ENCODE peak calls at places on chromosomes 12 and 14, in eight cellular contexts. U is tibial nerve, E is PC-3, A is GM23338, T is tibial artery, S is endothelial cell of umbilical vein, B is psoas muscle, V is OCI-LY7. Z is an unnamed sample. For H3K4me1, the result is how much of the 10 kb centered on the place peaks cover.

GRCh38 chr14:106308839-106309389 is 782.5 kb downstream of the TMEM121 start:
- DNase-seq in B (no peak), V (peak), A (peak), T (no peak), S (no peak), U (no peak), E (no peak), Z (peak)

GRCh38 chr12:102249073-102249854 is 51.6 kb upstream of the PMCH start:
- DNase-seq in U (no peak), A (no peak), V (no peak), E (peak), S (peak), B (no peak), T (no peak), Z (no peak)

GRCh38 chr12:3795096-3795799 is 42.3 kb upstream of the CRACR2A start:
- DNase-seq in U (no peak), A (no peak), B (no peak), T (no peak), E (no peak), S (no peak), V (no peak), Z (no peak)

GRCh38 chr12:76863811-76864210 is 15.0 kb downstream of the CSRP2 start:
- DNase-seq in B (no peak), E (no peak), A (no peak), T (no peak), V (no peak), U (no peak), S (no peak), Z (no peak)

GRCh38 chr14:104968153-104968527 is 10.0 kb downstream of the AHNAK2 start:
- DNase-seq in V (no peak), E (peak), U (peak), T (peak), B (peak), S (peak), A (peak), Z (no peak)

GRCh38 chr12:105427883-105428282 is 97.4 kb downstream of the C12orf75 start:
- DNase-seq in B (no peak), E (peak), S (peak), V (no peak), U (no peak), T (no peak), A (no peak), Z (no peak)

GRCh38 chr12:104304261-104305004 is 894 bp downstream of the EID3 start:
- DNase-seq in B (no peak), T (no peak), E (no peak), V (no peak), S (no peak), A (no peak), U (no peak), Z (no peak)

GRCh38 chr12:63450821-63451220 is 217.5 kb downstream of the DPY19L2 start:
- DNase-seq in A (no peak), B (no peak), S (no peak), V (no peak), U (no peak), T (no peak), E (no peak), Z (no peak)

GRCh38 chr14:75469606-75470237 is 41.9 kb downstream of the JDP2 start:
- DNase-seq in V (no peak), T (peak), A (no peak), S (no peak), E (peak), U (no peak), B (no peak), Z (no peak)

GRCh38 chr14:81219821-81220487 is 805 bp downstream of the GTF2A1 start:
- DNase-seq in U (no peak), A (peak), B (peak), T (peak), E (peak), S (no peak), V (peak), Z (peak)

GRCh38 chr14:45089813-45090212 is 5.9 kb downstream of the PRPF39 start:
- DNase-seq in B (no peak), U (no peak), S (no peak), T (no peak), V (no peak), E (peak), A (no peak), Z (no peak)

GRCh38 chr12:11209098-11209497 is 22.4 kb upstream of the TAS2R42 start:
- DNase-seq in B (no peak), U (no peak), S (no peak), E (no peak), A (peak), V (no peak), T (no peak), Z (no peak)

GRCh38 chr12:25824729-25825128 is 133.8 kb upstream of the RASSF8 start:
- DNase-seq in E (no peak), U (peak), B (no peak), A (no peak), T (no peak), V (no peak), S (no peak), Z (no peak)

GRCh38 chr12:52702338-52702737 is 986 bp downstream of the KRT77 start:
- DNase-seq in S (no peak), V (no peak), T (no peak), E (no peak), A (no peak), U (no peak), B (no peak), Z (no peak)

GRCh38 chr12:108783446-108783845 is 52.1 kb upstream of the CORO1C start:
- DNase-seq in A (no peak), U (no peak), E (no peak), B (no peak), S (no peak), V (no peak), T (no peak), Z (no peak)

GRCh38 chr12:111437816-111438454 is 32.2 kb downstream of the SH2B3 start:
- DNase-seq in U (peak), V (no peak), E (peak), S (peak), T (peak), A (no peak), B (no peak), Z (no peak)

GRCh38 chr12:108367436-108367835 is 28.3 kb upstream of the CMKLR1 start:
- DNase-seq in A (no peak), B (no peak), T (peak), V (no peak), U (peak), E (no peak), S (no peak), Z (no peak)

GRCh38 chr12:10301103-10301502 is 6.6 kb upstream of the KLRD1 start:
- DNase-seq in V (no peak), U (no peak), E (peak), A (no peak), S (no peak), B (no peak), T (no peak), Z (no peak)

GRCh38 chr12:25723286-25723685 is 170.2 kb upstream of the LMNTD1 start:
- DNase-seq in S (no peak), B (no peak), V (no peak), T (no peak), A (no peak), U (no peak), E (no peak), Z (no peak)

GRCh38 chr12:102169922-102170698 is 27.5 kb downstream of the PMCH start:
- DNase-seq in U (peak), S (peak), A (peak), T (no peak), B (no peak), E (peak), V (peak), Z (no peak)

GRCh38 chr12:76007640-76008039 is 23.9 kb downstream of the PHLDA1 start:
- DNase-seq in U (no peak), T (no peak), E (no peak), S (no peak), B (no peak), A (peak), V (no peak), Z (no peak)

GRCh38 chr12:42759622-42760273 is 170.2 kb upstream of the PRICKLE1 start:
- DNase-seq in B (peak), V (no peak), A (no peak), S (no peak), T (peak), E (peak), U (peak), Z (no peak)

GRCh38 chr14:75343914-75344313 is 65.3 kb downstream of the FOS start:
- DNase-seq in U (no peak), T (no peak), S (no peak), E (no peak), A (no peak), B (no peak), V (no peak), Z (no peak)

GRCh38 chr14:93764211-93764659 is 24.1 kb downstream of the PRIMA1 start:
- DNase-seq in B (no peak), V (no peak), E (peak), T (peak), U (no peak), A (no peak), S (no peak), Z (no peak)

GRCh38 chr12:108890208-108890607 is 10.3 kb downstream of the DAO start:
- DNase-seq in B (no peak), A (peak), V (peak), S (peak), T (no peak), U (no peak), E (peak), Z (no peak)

GRCh38 chr12:24903305-24904088 is 45.4 kb downstream of the BCAT1 start:
- DNase-seq in E (no peak), S (peak), A (no peak), T (no peak), V (no peak), B (no peak), U (no peak), Z (no peak)

GRCh38 chr12:122421263-122421814 is 1.1 kb downstream of the CLIP1 start:
- DNase-seq in A (no peak), U (no peak), S (no peak), T (peak), E (peak), B (no peak), V (peak), Z (no peak)

GRCh38 chr14:92960706-92961566 is 38.0 kb downstream of the CHGA start:
- DNase-seq in E (peak), V (no peak), A (no peak), T (no peak), U (no peak), B (peak), S (no peak), Z (no peak)

GRCh38 chr12:121095544-121096198 is 37.0 kb upstream of the P2RX7 start:
- DNase-seq in S (peak), E (peak), U (peak), V (peak), B (peak), T (peak), A (peak), Z (peak)

GRCh38 chr14:76193696-76194095 is 42.0 kb downstream of the GPATCH2L start:
- DNase-seq in V (no peak), U (no peak), E (peak), B (no peak), A (no peak), S (no peak), T (no peak), Z (no peak)

GRCh38 chr14:33198684-33199083 is 260.0 kb downstream of the NPAS3 start:
- DNase-seq in A (no peak), V (no peak), U (no peak), S (no peak), B (no peak), E (no peak), T (no peak), Z (no peak)

GRCh38 chr12:4978737-4979136 is 64.9 kb upstream of the KCNA5 start:
- DNase-seq in E (peak), T (no peak), S (no peak), B (no peak), V (no peak), U (no peak), A (no peak), Z (no peak)

GRCh38 chr14:22671622-22672021 is 27.5 kb upstream of the OR6J1 start:
- DNase-seq in U (no peak), E (no peak), V (no peak), T (no peak), S (no peak), A (no peak), B (no peak), Z (no peak)

GRCh38 chr14:28012629-28013415 is 753.8 kb upstream of the FOXG1 start:
- DNase-seq in A (peak), T (no peak), E (peak), S (no peak), U (no peak), V (no peak), B (no peak), Z (no peak)

DNA sequence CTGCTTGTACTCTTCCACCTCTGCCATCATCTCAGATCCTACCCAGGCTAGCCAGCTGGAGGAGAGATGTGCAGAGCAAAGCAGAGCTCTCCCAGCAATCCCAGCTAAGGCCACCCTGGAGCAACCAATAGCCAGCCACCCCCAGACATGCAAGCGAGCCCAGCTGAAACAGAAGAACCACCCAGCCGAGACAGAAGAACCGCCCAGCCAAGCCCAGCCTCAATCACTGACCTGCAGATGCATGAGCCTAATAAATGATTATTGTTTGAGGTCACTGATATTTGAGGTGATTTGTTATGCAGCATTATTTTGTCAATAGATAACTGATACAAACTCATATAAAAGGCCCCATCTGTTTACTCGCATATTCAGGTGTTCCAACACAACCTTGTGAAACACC is 106.3 kb downstream of the SCARB1 start:
- DNase-seq in V (no peak), S (no peak), A (no peak), B (no peak), T (no peak), U (no peak), E (no peak), Z (no peak)
- H3K4me1 ChIP-seq in V (under half), S (under half), A (under half), B (under half), T (under half), U (half or more), E (under half), Z (under half)

GRCh38 chr12:93794738-93795137 is 117.6 kb downstream of the CRADD start:
- DNase-seq in U (no peak), A (no peak), V (no peak), S (no peak), T (no peak), B (no peak), E (no peak), Z (no peak)
- H3K4me1 ChIP-seq in U (under half), A (under half), V (under half), S (under half), T (under half), B (under half), E (under half), Z (under half)

DNA sequence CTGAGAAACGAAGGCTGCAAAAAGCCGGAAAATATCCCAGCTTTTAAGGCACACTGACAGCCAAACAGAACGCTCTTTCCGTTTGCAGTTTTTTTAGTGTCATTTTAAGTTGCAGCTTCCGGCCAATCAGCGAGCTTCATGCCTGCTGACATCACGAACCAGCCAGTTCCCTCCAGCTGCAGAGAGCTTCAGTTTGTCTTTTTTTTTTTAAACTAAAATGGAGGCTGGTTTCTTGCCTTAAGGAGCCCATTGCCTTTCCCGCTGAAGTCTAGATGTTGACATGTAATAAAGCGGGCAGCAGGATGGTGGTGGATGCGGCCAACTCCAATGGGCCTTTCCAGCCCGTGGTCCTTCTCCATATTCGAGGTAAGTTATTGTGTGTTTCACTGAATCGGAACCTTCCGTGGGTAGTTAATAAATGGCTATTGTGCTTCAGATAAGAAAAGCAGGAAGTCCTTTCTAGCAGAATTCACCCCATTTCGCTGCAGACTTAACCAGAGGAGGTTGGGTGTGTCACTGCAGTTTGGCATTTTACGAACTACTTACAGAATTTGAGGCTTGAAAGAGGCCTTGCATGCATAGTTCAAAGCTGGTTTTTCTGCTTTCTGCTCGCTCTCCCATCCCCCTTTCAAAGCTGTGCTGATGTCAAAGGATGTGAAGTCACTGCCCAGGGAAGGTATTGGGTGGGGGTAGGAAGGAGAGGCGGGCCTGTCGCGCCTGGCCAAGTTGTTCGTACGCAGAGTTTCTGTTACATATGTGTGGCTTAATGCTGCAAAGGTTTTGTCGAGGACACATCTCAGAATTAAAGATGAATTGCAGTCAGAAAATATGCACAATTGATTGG is 48.4 kb downstream of the PPP2R5C start:
- DNase-seq in U (peak), E (peak), T (peak), V (peak), S (peak), B (peak), A (peak), Z (peak)
- H3K4me1 ChIP-seq in U (half or more), E (half or more), T (under half), V (half or more), S (under half), B (under half), A (under half), Z (under half)

DNA sequence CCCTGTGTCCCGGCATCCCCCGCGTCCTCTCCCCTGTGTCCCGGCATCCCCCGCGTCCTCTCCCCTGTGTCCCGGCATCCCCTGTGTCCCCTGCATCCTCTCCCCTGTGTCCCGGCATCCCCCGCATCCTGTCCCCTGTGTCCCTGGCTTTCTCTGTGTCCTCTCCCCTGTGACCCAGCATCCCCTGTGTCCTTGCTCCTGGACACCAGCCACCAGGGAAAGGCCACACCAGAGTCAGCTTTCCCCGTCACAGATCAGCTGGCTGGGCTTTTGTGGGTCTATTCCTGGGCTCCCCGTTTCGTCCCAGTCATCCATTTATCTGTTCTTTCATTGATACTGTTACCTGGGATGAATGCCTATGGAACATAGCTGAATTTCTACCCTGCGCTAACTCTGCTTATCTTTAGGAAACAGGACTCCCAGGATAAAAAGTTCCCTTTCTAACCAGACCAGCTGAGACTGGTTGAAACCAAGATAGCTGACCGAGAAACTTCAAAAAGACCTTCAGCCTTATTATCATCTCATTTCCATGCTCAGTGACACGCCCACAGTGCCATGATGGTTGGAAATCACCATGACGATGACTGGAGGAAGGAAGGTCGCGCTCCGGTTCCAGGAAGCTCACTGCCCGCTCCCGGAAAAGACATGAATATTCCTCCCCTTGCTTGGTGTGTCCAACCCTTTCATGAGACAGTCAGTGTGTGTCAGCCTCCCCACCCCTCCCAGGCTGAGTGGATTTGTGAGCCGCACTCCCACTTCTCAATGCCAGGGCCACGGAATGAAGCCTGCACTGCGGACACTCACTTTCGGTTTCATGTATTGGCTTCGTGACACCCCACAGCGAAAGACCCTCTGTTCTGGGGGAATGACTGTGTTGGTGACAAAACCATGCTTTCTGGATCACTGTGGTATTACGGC is 276.4 kb upstream of the SFSWAP start:
- DNase-seq in V (no peak), A (no peak), S (no peak), T (peak), U (no peak), B (no peak), E (no peak), Z (no peak)
- H3K4me1 ChIP-seq in V (under half), A (under half), S (under half), T (under half), U (under half), B (under half), E (under half), Z (under half)

GRCh38 chr14:73397810-73398209 is 60.5 kb downstream of the NUMB start:
- DNase-seq in T (no peak), B (no peak), U (no peak), V (no peak), A (no peak), E (no peak), S (no peak), Z (no peak)

GRCh38 chr14:73402579-73402978 is 55.8 kb downstream of the NUMB start:
- DNase-seq in B (no peak), E (no peak), S (no peak), A (no peak), U (no peak), V (no peak), T (no peak), Z (no peak)

DNA sequence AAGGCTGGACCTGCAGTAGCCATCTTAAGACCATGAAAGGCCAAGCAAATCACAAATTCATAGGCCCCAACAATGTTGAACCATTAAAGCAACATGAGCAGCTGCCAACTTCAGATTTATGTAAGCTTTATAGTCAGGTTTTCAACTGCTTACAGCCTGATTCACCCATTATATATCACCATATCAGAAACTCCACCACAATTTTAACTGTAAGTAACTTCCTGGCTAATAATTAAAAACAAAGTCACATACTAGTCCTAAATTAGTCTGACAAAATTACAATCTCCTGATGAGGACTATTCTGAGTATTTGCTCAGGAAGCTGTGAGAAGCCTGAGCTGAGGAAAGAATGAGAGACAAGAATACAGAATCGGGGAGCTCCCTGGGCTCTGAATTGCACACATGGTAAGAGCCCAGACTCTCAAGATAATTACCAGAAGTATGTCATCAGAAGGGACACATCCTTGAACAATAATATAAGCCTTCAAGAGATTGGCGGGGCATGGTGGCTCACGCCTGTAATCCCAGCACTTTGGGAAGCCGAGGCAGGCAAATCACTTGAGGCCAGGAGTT is 55.1 kb downstream of the NUMB start:
- DNase-seq in B (no peak), S (no peak), E (no peak), T (no peak), A (no peak), U (no peak), V (no peak), Z (no peak)
- H3K4me1 ChIP-seq in B (under half), S (under half), E (under half), T (under half), A (under half), U (under half), V (under half), Z (under half)

GRCh38 chr14:99538275-99538674 is 57.1 kb downstream of the CCNK start:
- DNase-seq in S (no peak), U (no peak), V (no peak), B (no peak), T (no peak), A (no peak), E (no peak), Z (no peak)
- H3K4me1 ChIP-seq in S (under half), U (under half), V (under half), B (under half), T (under half), A (under half), E (under half), Z (under half)

GRCh38 chr14:72583316-72584272 is 310.3 kb downstream of the DPF3 start:
- DNase-seq in E (no peak), T (no peak), S (no peak), B (no peak), V (no peak), U (no peak), A (no peak), Z (no peak)
- H3K4me1 ChIP-seq in E (under half), T (under half), S (under half), B (under half), V (under half), U (under half), A (under half), Z (under half)

GRCh38 chr12:65634626-65635331 is 189.5 kb upstream of the HMGA2 start:
- DNase-seq in U (no peak), S (peak), T (no peak), B (no peak), V (no peak), E (peak), A (no peak), Z (no peak)
- H3K4me1 ChIP-seq in U (under half), S (half or more), T (under half), B (under half), V (under half), E (half or more), A (under half), Z (under half)